ENCODE peak calls at places on chromosomes 6 and 20, in four cellular contexts. P, S, R and G are unnamed samples. For H3K4me1, the result is how much of the 10 kb centered on the place peaks cover.

GRCh38 chr6:87705070-87705691 is 3.1 kb upstream of the AKIRIN2 start:
- DNase-seq in P (no peak), S (peak), R (no peak), G (no peak)

GRCh38 chr6:89840538-89840937 is 10.9 kb downstream of the CASP8AP2 start:
- DNase-seq in S (no peak), P (no peak), R (no peak), G (no peak)

GRCh38 chr6:10857259-10857658 is 18.9 kb upstream of the MAK start:
- DNase-seq in R (no peak), P (no peak), S (no peak), G (no peak)

GRCh38 chr20:49281059-49281912 is 3.4 kb upstream of the ZNFX1 start:
- DNase-seq in R (no peak), S (peak), P (no peak), G (no peak)

GRCh38 chr6:30171677-30172471 is 8.5 kb downstream of the TRIM15 start:
- DNase-seq in S (no peak), R (no peak), P (no peak), G (peak)

GRCh38 chr6:66538548-66539135 is 831.6 kb upstream of the EYS start:
- DNase-seq in S (peak), R (no peak), P (no peak), G (no peak)

GRCh38 chr6:139883776-139884175 is 509.3 kb upstream of the CITED2 start:
- DNase-seq in S (no peak), R (no peak), P (no peak), G (peak)

GRCh38 chr20:6704132-6704861 is 63.2 kb upstream of the BMP2 start:
- DNase-seq in R (no peak), S (peak), P (no peak), G (peak)

GRCh38 chr6:26593278-26594127 is 3.2 kb upstream of the ABT1 start:
- DNase-seq in R (no peak), P (no peak), S (no peak), G (no peak)

GRCh38 chr20:48448601-48449384 is 379.0 kb downstream of the PREX1 start:
- DNase-seq in S (no peak), P (no peak), R (no peak), G (no peak)

GRCh38 chr20:37297066-37297736 is 7.7 kb downstream of the MANBAL start:
- DNase-seq in P (no peak), R (no peak), S (peak), G (peak)

GRCh38 chr6:43699564-43700186 is 12.1 kb upstream of the MRPS18A start:
- DNase-seq in P (no peak), S (peak), R (no peak), G (peak)

GRCh38 chr6:64665137-64665536 is 1029.5 kb downstream of the PHF3 start:
- DNase-seq in S (no peak), P (no peak), R (no peak), G (no peak)

GRCh38 chr6:170022827-170023619 is 267.9 kb downstream of the DLL1 start:
- DNase-seq in R (peak), S (no peak), P (no peak), G (no peak)

GRCh38 chr6:141463237-141463977 is 669.3 kb upstream of the GJE1 start:
- DNase-seq in R (no peak), S (peak), P (no peak), G (peak)

GRCh38 chr20:48285656-48286055 is 500.4 kb upstream of the SULF2 start:
- DNase-seq in P (no peak), R (no peak), S (no peak), G (no peak)

GRCh38 chr6:151400473-151400872 is 9.1 kb upstream of the ZBTB2 start:
- DNase-seq in R (no peak), S (peak), P (no peak), G (no peak)

GRCh38 chr20:2750343-2751251 is 49.8 kb downstream of the CPXM1 start:
- DNase-seq in P (no peak), R (no peak), S (peak), G (peak)

GRCh38 chr20:17624551-17625245 is 54.8 kb downstream of the DSTN start:
- DNase-seq in S (no peak), P (no peak), R (peak), G (no peak)

GRCh38 chr6:98834060-98835031 is at the start of gene POU3F2:
- DNase-seq in P (peak), R (peak), S (peak), G (peak)

GRCh38 chr6:168526841-168527281 is 85.9 kb downstream of the SMOC2 start:
- DNase-seq in R (no peak), S (no peak), P (no peak), G (no peak)

GRCh38 chr20:38755324-38755910 is 7.2 kb downstream of the ACTR5 start:
- DNase-seq in R (no peak), P (no peak), S (no peak), G (no peak)

GRCh38 chr6:39279539-39279938 is 34.7 kb downstream of the KCNK17 start:
- DNase-seq in P (no peak), S (no peak), R (no peak), G (no peak)

GRCh38 chr6:138654715-138655634 is 118.6 kb upstream of the CCDC28A start:
- DNase-seq in R (no peak), P (no peak), S (peak), G (peak)

GRCh38 chr20:56422824-56423189 is 10.7 kb downstream of the CASS4 start:
- DNase-seq in S (no peak), R (no peak), P (no peak), G (no peak)

GRCh38 chr6:45479834-45480696 is 102.3 kb upstream of the SUPT3H start:
- DNase-seq in R (no peak), S (no peak), P (no peak), G (peak)

GRCh38 chr6:27650620-27651370 is 177.9 kb upstream of the ZNF184 start:
- DNase-seq in P (no peak), R (no peak), S (peak), G (peak)

GRCh38 chr20:50815162-50815989 is 20.5 kb downstream of the BCAS4 start:
- DNase-seq in P (peak), R (no peak), S (peak), G (peak)

GRCh38 chr6:38713812-38714211 is 1.3 kb upstream of the DNAH8 start:
- DNase-seq in S (peak), R (no peak), P (peak), G (no peak)

GRCh38 chr6:157879034-157879872 is 56.2 kb downstream of the SNX9 start:
- DNase-seq in P (no peak), R (no peak), S (no peak), G (no peak)

GRCh38 chr6:160036331-160036695 is 67.4 kb downstream of the IGF2R start:
- DNase-seq in P (no peak), R (no peak), S (no peak), G (no peak)

GRCh38 chr6:30840922-30841643 is 43.2 kb upstream of the DDR1 start:
- DNase-seq in R (no peak), S (no peak), P (no peak), G (no peak)

GRCh38 chr20:64024141-64024990 is 11.6 kb upstream of the C20orf204 start:
- DNase-seq in S (no peak), P (no peak), R (no peak), G (no peak)

GRCh38 chr6:10383312-10384063 is 31.4 kb downstream of the TFAP2A start:
- DNase-seq in S (peak), R (no peak), P (no peak), G (peak)

GRCh38 chr20:13291167-13291566 is 70.1 kb downstream of the ISM1 start:
- DNase-seq in R (no peak), P (no peak), S (no peak), G (no peak)

GRCh38 chr6:124430741-124431140 is 531.5 kb upstream of the RNF217 start:
- DNase-seq in P (no peak), S (no peak), R (no peak), G (no peak)

DNA sequence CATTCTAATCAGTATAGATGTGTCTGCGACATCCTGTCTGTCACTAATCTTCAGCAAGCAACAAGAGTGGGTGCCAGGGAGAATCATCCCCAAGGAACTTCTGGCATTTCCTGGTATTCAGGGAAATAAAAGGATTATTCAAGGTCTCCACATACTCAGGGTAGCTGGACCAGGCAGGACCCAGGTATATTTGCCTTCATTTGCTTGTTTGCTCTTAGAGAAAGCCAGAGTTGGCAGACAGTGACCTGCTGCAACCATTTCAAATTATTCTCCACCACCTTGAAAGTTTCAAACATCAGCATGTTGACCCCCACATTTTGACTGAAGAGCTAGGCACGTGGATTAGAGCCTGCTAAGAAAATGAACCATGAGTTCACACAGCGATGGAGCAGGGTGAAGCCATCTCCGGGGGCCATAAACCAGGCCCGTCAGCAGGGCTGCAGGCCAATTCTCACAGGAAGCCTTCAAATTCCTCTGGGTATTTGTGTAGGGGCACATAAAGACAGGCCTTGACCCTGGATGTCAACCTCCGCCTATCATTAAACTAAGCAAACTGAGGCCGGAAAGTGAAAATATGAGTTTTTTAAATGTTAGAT is 33.0 kb downstream of the TRAM2 start:
- DNase-seq in R (no peak), S (peak), P (no peak), G (peak)
- H3K4me1 ChIP-seq in R (half or more), S (half or more), P (under half), G (half or more)

GRCh38 chr6:133288662-133289061 is 47.5 kb downstream of the EYA4 start:
- DNase-seq in P (no peak), R (no peak), S (no peak), G (no peak)
- H3K4me1 ChIP-seq in P (under half), R (under half), S (under half), G (under half)

DNA sequence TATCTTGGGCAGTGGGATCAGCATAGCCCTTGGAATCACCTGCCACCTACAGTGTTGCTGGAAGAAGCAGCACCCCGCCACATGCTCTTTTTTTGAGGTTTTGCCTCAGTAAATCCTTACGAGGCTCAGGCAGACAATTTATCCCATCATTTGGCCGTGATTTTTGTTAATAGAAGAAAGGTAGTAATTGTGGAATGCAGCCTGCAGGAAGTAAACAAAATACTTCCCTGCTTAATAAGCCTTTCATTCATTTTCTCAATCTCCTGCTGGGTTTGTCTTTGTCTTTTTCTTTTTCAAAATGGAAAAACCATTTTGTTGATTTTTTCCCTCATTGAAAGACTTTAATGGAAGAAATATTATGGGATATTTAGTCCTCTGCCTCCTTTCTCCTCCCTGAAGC is 93.7 kb upstream of the CD83 start:
- DNase-seq in S (peak), R (no peak), P (no peak), G (no peak)
- H3K4me1 ChIP-seq in S (under half), R (under half), P (under half), G (under half)

DNA sequence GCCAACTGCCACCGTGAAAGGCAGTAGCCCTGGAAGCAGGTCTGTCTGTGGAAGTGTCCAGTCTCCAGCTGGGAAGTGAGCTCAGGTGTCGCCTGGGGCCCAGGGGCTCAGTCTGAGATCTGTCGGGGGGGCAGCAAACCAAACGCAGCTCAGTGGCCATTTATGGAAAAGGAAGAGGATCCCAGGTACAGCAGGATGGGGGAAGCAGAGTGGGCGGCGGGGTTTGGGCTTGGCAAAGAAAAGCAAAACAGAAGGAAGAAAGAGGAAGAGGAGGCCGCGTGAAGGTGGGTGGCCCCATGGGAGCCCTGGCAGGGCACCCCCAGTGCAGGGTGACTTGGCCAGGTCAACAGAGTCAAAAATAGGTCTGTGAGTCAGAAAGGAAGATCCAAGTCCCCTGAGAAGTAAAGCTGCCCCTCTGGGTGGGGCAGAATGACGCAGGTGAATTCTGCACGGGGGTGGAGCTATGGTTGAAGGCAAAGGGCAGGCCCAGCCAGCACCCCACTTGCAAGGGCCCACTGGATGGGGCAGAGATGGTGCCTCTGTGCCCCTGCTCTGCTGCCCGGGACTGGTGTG is 5.3 kb downstream of the PXDC1 start:
- DNase-seq in R (no peak), S (no peak), P (peak), G (no peak)
- H3K4me1 ChIP-seq in R (half or more), S (under half), P (under half), G (half or more)

GRCh38 chr20:45518282-45518681 is 2.9 kb upstream of the SPINT3 start:
- DNase-seq in P (no peak), R (no peak), S (peak), G (no peak)
- H3K4me1 ChIP-seq in P (under half), R (under half), S (under half), G (under half)

DNA sequence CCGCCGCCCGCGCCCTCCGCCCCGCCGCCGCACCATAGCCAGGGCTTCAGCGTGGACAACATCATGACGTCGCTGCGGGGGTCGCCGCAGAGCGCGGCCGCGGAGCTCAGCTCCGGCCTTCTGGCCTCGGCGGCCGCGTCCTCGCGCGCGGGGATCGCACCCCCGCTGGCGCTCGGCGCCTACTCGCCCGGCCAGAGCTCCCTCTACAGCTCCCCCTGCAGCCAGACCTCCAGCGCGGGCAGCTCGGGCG is 1.5 kb downstream of the FOXC1 start:
- DNase-seq in R (no peak), P (no peak), S (peak), G (peak)
- H3K4me1 ChIP-seq in R (half or more), P (under half), S (under half), G (under half)

GRCh38 chr20:44186201-44186600 is 787 bp downstream of the JPH2 start:
- DNase-seq in P (no peak), R (no peak), S (no peak), G (no peak)
- H3K4me1 ChIP-seq in P (under half), R (under half), S (under half), G (under half)

GRCh38 chr20:32513031-32513866 is 71.9 kb downstream of the NOL4L start:
- DNase-seq in S (no peak), R (no peak), P (no peak), G (no peak)

GRCh38 chr20:32510120-32510600 is 75.0 kb downstream of the NOL4L start:
- DNase-seq in P (no peak), R (no peak), S (no peak), G (no peak)

GRCh38 chr20:32512047-32512385 is 73.1 kb downstream of the NOL4L start:
- DNase-seq in P (no peak), S (no peak), R (no peak), G (no peak)

GRCh38 chr20:32510601-32511357 is 74.4 kb downstream of the NOL4L start:
- DNase-seq in R (no peak), P (no peak), S (no peak), G (no peak)

GRCh38 chr20:32511358-32512046 is 73.6 kb downstream of the NOL4L start:
- DNase-seq in S (no peak), R (no peak), P (no peak), G (no peak)
- H3K4me1 ChIP-seq in S (under half), R (under half), P (under half), G (under half)